ENCODE peak calls at places on chromosomes 2 and 18, in six cellular contexts. One of them, this sample, is unnamed.

GRCh38 chr2:27282892-27283291 is 663 bp downstream of the TRIM54 start:
- DNase-seq in neural crest cell: no peak
- DNase-seq in progenitor cell of endocrine pancreas: no peak
- DNase-seq in bronchial epithelial cell: peak
- DNase-seq in CD4-positive, alpha-beta T cell: no peak
- DNase-seq in osteocyte: no peak
- DNase-seq in this sample: no peak

GRCh38 chr2:173572848-173573247 is 218.2 kb downstream of the CDCA7 start:
- DNase-seq in bronchial epithelial cell: no peak
- DNase-seq in neural crest cell: no peak
- DNase-seq in osteocyte: no peak
- DNase-seq in CD4-positive, alpha-beta T cell: no peak
- DNase-seq in progenitor cell of endocrine pancreas: no peak
- DNase-seq in this sample: no peak

GRCh38 chr2:198499539-198499938 is 695.1 kb downstream of the PLCL1 start:
- DNase-seq in bronchial epithelial cell: no peak
- DNase-seq in progenitor cell of endocrine pancreas: no peak
- DNase-seq in osteocyte: no peak
- DNase-seq in CD4-positive, alpha-beta T cell: no peak
- DNase-seq in neural crest cell: no peak
- DNase-seq in this sample: no peak

GRCh38 chr2:10337449-10337848 is 34.7 kb downstream of the HPCAL1 start:
- DNase-seq in neural crest cell: no peak
- DNase-seq in osteocyte: no peak
- DNase-seq in progenitor cell of endocrine pancreas: no peak
- DNase-seq in bronchial epithelial cell: no peak
- DNase-seq in CD4-positive, alpha-beta T cell: no peak
- DNase-seq in this sample: no peak

GRCh38 chr18:40630496-40630895 is 1324.5 kb upstream of the PIK3C3 start:
- DNase-seq in neural crest cell: no peak
- DNase-seq in osteocyte: no peak
- DNase-seq in CD4-positive, alpha-beta T cell: no peak
- DNase-seq in progenitor cell of endocrine pancreas: no peak
- DNase-seq in bronchial epithelial cell: no peak
- DNase-seq in this sample: no peak

GRCh38 chr18:9792565-9793226 is 84.6 kb downstream of the RAB31 start:
- DNase-seq in progenitor cell of endocrine pancreas: no peak
- DNase-seq in CD4-positive, alpha-beta T cell: no peak
- DNase-seq in neural crest cell: no peak
- DNase-seq in osteocyte: no peak
- DNase-seq in bronchial epithelial cell: no peak
- DNase-seq in this sample: no peak

GRCh38 chr2:184756885-184757284 is 158.6 kb downstream of the ZNF804A start:
- DNase-seq in progenitor cell of endocrine pancreas: no peak
- DNase-seq in neural crest cell: no peak
- DNase-seq in osteocyte: no peak
- DNase-seq in bronchial epithelial cell: no peak
- DNase-seq in CD4-positive, alpha-beta T cell: no peak
- DNase-seq in this sample: no peak

GRCh38 chr18:28177828-28178635 is 1.1 kb upstream of the CDH2 start:
- DNase-seq in osteocyte: peak
- DNase-seq in progenitor cell of endocrine pancreas: peak
- DNase-seq in CD4-positive, alpha-beta T cell: no peak
- DNase-seq in bronchial epithelial cell: peak
- DNase-seq in neural crest cell: peak
- DNase-seq in this sample: peak

GRCh38 chr2:122070241-122070731 is 314.8 kb downstream of the TSN start:
- DNase-seq in osteocyte: peak
- DNase-seq in bronchial epithelial cell: no peak
- DNase-seq in progenitor cell of endocrine pancreas: no peak
- DNase-seq in CD4-positive, alpha-beta T cell: no peak
- DNase-seq in neural crest cell: no peak
- DNase-seq in this sample: no peak

GRCh38 chr2:109266998-109267854 is 138.2 kb downstream of the SH3RF3 start:
- DNase-seq in neural crest cell: no peak
- DNase-seq in osteocyte: no peak
- DNase-seq in bronchial epithelial cell: peak
- DNase-seq in progenitor cell of endocrine pancreas: no peak
- DNase-seq in CD4-positive, alpha-beta T cell: no peak
- DNase-seq in this sample: no peak

GRCh38 chr2:119647440-119648169 is 31.4 kb upstream of the TMEM177 start:
- DNase-seq in CD4-positive, alpha-beta T cell: no peak
- DNase-seq in osteocyte: no peak
- DNase-seq in progenitor cell of endocrine pancreas: no peak
- DNase-seq in bronchial epithelial cell: peak
- DNase-seq in neural crest cell: no peak
- DNase-seq in this sample: no peak

GRCh38 chr2:151237422-151238012 is 24.1 kb downstream of the RBM43 start:
- DNase-seq in bronchial epithelial cell: peak
- DNase-seq in osteocyte: no peak
- DNase-seq in CD4-positive, alpha-beta T cell: no peak
- DNase-seq in neural crest cell: no peak
- DNase-seq in progenitor cell of endocrine pancreas: no peak
- DNase-seq in this sample: no peak

GRCh38 chr2:134792147-134792546 is 46.3 kb upstream of the ACMSD start:
- DNase-seq in CD4-positive, alpha-beta T cell: no peak
- DNase-seq in bronchial epithelial cell: no peak
- DNase-seq in osteocyte: no peak
- DNase-seq in neural crest cell: no peak
- DNase-seq in progenitor cell of endocrine pancreas: no peak
- DNase-seq in this sample: no peak

GRCh38 chr2:180730976-180731375 is 249.4 kb upstream of the UBE2E3 start:
- DNase-seq in progenitor cell of endocrine pancreas: no peak
- DNase-seq in CD4-positive, alpha-beta T cell: no peak
- DNase-seq in osteocyte: no peak
- DNase-seq in bronchial epithelial cell: peak
- DNase-seq in neural crest cell: no peak
- DNase-seq in this sample: no peak

GRCh38 chr2:120134263-120134662 is 88.9 kb downstream of the TMEM185B start:
- DNase-seq in CD4-positive, alpha-beta T cell: no peak
- DNase-seq in bronchial epithelial cell: peak
- DNase-seq in progenitor cell of endocrine pancreas: no peak
- DNase-seq in neural crest cell: no peak
- DNase-seq in osteocyte: no peak
- DNase-seq in this sample: no peak

GRCh38 chr2:31127931-31128330 is 10.3 kb downstream of the GALNT14 start:
- DNase-seq in progenitor cell of endocrine pancreas: no peak
- DNase-seq in neural crest cell: no peak
- DNase-seq in CD4-positive, alpha-beta T cell: no peak
- DNase-seq in bronchial epithelial cell: no peak
- DNase-seq in osteocyte: no peak
- DNase-seq in this sample: no peak

GRCh38 chr2:194602750-194603149 is 1054.3 kb upstream of the SLC39A10 start:
- DNase-seq in osteocyte: no peak
- DNase-seq in neural crest cell: no peak
- DNase-seq in CD4-positive, alpha-beta T cell: no peak
- DNase-seq in progenitor cell of endocrine pancreas: no peak
- DNase-seq in bronchial epithelial cell: no peak
- DNase-seq in this sample: no peak

GRCh38 chr2:64250751-64251405 is 106.7 kb upstream of the PELI1 start:
- DNase-seq in CD4-positive, alpha-beta T cell: no peak
- DNase-seq in osteocyte: no peak
- DNase-seq in neural crest cell: no peak
- DNase-seq in progenitor cell of endocrine pancreas: no peak
- DNase-seq in bronchial epithelial cell: no peak
- DNase-seq in this sample: no peak

GRCh38 chr2:100832885-100833284 is 12.9 kb downstream of the NPAS2 start:
- DNase-seq in osteocyte: no peak
- DNase-seq in progenitor cell of endocrine pancreas: no peak
- DNase-seq in neural crest cell: no peak
- DNase-seq in CD4-positive, alpha-beta T cell: no peak
- DNase-seq in bronchial epithelial cell: no peak
- DNase-seq in this sample: no peak

GRCh38 chr2:84858123-84858522 is 22.8 kb downstream of the TRABD2A start:
- DNase-seq in osteocyte: no peak
- DNase-seq in CD4-positive, alpha-beta T cell: no peak
- DNase-seq in progenitor cell of endocrine pancreas: no peak
- DNase-seq in bronchial epithelial cell: no peak
- DNase-seq in neural crest cell: no peak
- DNase-seq in this sample: no peak

GRCh38 chr2:205865794-205866490 is 183.6 kb downstream of the NRP2 start:
- DNase-seq in neural crest cell: no peak
- DNase-seq in osteocyte: no peak
- DNase-seq in CD4-positive, alpha-beta T cell: no peak
- DNase-seq in bronchial epithelial cell: peak
- DNase-seq in progenitor cell of endocrine pancreas: no peak
- DNase-seq in this sample: no peak

GRCh38 chr2:17538844-17539554 is 1.5 kb upstream of the VSNL1 start:
- DNase-seq in neural crest cell: peak
- DNase-seq in CD4-positive, alpha-beta T cell: no peak
- DNase-seq in progenitor cell of endocrine pancreas: peak
- DNase-seq in osteocyte: no peak
- DNase-seq in bronchial epithelial cell: peak
- DNase-seq in this sample: no peak

GRCh38 chr2:8567469-8568108 is 114.3 kb upstream of the ID2 start:
- DNase-seq in bronchial epithelial cell: no peak
- DNase-seq in neural crest cell: no peak
- DNase-seq in osteocyte: no peak
- DNase-seq in CD4-positive, alpha-beta T cell: no peak
- DNase-seq in progenitor cell of endocrine pancreas: no peak
- DNase-seq in this sample: no peak

GRCh38 chr2:69298862-69299261 is 88.2 kb downstream of the GFPT1 start:
- DNase-seq in CD4-positive, alpha-beta T cell: no peak
- DNase-seq in neural crest cell: no peak
- DNase-seq in osteocyte: no peak
- DNase-seq in bronchial epithelial cell: no peak
- DNase-seq in progenitor cell of endocrine pancreas: no peak
- DNase-seq in this sample: no peak

GRCh38 chr2:205701509-205701908 is 19.2 kb downstream of the NRP2 start:
- DNase-seq in neural crest cell: no peak
- DNase-seq in bronchial epithelial cell: peak
- DNase-seq in osteocyte: no peak
- DNase-seq in CD4-positive, alpha-beta T cell: no peak
- DNase-seq in progenitor cell of endocrine pancreas: no peak
- DNase-seq in this sample: no peak

GRCh38 chr2:170243118-170243837 is 65.3 kb downstream of the MYO3B start:
- DNase-seq in progenitor cell of endocrine pancreas: no peak
- DNase-seq in osteocyte: no peak
- DNase-seq in CD4-positive, alpha-beta T cell: no peak
- DNase-seq in neural crest cell: no peak
- DNase-seq in bronchial epithelial cell: no peak
- DNase-seq in this sample: no peak

GRCh38 chr18:51490860-51491259 is 293.4 kb upstream of the MEX3C start:
- DNase-seq in bronchial epithelial cell: peak
- DNase-seq in CD4-positive, alpha-beta T cell: no peak
- DNase-seq in progenitor cell of endocrine pancreas: no peak
- DNase-seq in osteocyte: no peak
- DNase-seq in neural crest cell: no peak
- DNase-seq in this sample: no peak

GRCh38 chr18:58612239-58613055 is 16.4 kb downstream of the ALPK2 start:
- DNase-seq in CD4-positive, alpha-beta T cell: no peak
- DNase-seq in neural crest cell: no peak
- DNase-seq in osteocyte: no peak
- DNase-seq in bronchial epithelial cell: peak
- DNase-seq in progenitor cell of endocrine pancreas: no peak
- DNase-seq in this sample: no peak

GRCh38 chr2:170039401-170040172 is 138.4 kb upstream of the MYO3B start:
- DNase-seq in neural crest cell: no peak
- DNase-seq in progenitor cell of endocrine pancreas: no peak
- DNase-seq in bronchial epithelial cell: no peak
- DNase-seq in osteocyte: no peak
- DNase-seq in CD4-positive, alpha-beta T cell: no peak
- DNase-seq in this sample: no peak

GRCh38 chr2:111663471-111663951 is 220.5 kb downstream of the ANAPC1 start:
- DNase-seq in osteocyte: peak
- DNase-seq in bronchial epithelial cell: no peak
- DNase-seq in progenitor cell of endocrine pancreas: no peak
- DNase-seq in neural crest cell: no peak
- DNase-seq in CD4-positive, alpha-beta T cell: no peak
- DNase-seq in this sample: no peak
- TF ChIP-seq CTCF in osteocyte: peak
- TF ChIP-seq CTCF in bronchial epithelial cell: peak
- TF ChIP-seq CTCF in progenitor cell of endocrine pancreas: no peak
- TF ChIP-seq CTCF in neural crest cell: no peak
- TF ChIP-seq CTCF in CD4-positive, alpha-beta T cell: no peak
- TF ChIP-seq CTCF in this sample: no peak

GRCh38 chr18:45024357-45025107 is 343.8 kb downstream of the SETBP1 start:
- DNase-seq in CD4-positive, alpha-beta T cell: no peak
- DNase-seq in progenitor cell of endocrine pancreas: no peak
- DNase-seq in osteocyte: no peak
- DNase-seq in neural crest cell: no peak
- DNase-seq in bronchial epithelial cell: no peak
- DNase-seq in this sample: no peak
- TF ChIP-seq CTCF in CD4-positive, alpha-beta T cell: no peak
- TF ChIP-seq CTCF in progenitor cell of endocrine pancreas: no peak
- TF ChIP-seq CTCF in osteocyte: no peak
- TF ChIP-seq CTCF in neural crest cell: no peak
- TF ChIP-seq CTCF in bronchial epithelial cell: no peak
- TF ChIP-seq CTCF in this sample: no peak

DNA sequence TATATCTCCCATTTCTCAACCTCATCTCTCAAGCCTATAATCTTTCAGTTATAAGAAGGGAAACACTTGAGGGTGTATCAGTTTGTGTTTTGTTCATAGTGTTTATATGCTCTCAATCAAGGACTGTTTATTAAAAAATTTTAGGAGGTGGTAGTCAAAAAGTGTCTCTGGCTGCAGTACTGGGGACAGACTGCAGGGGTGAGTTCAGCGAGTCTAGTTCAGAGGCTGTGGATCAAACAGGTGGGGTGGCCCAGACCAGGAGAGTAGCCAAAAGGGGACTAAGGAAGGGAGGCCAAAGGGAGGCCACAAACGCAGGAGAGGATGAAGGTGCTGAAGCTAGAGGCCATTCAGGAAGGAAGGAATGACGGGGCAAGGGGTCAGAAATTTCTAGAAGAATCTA is 136.3 kb downstream of the MSH2 start:
- DNase-seq in progenitor cell of endocrine pancreas: no peak
- DNase-seq in osteocyte: no peak
- DNase-seq in CD4-positive, alpha-beta T cell: no peak
- DNase-seq in neural crest cell: no peak
- DNase-seq in bronchial epithelial cell: no peak
- DNase-seq in this sample: no peak
- TF ChIP-seq CTCF in progenitor cell of endocrine pancreas: peak
- TF ChIP-seq CTCF in osteocyte: peak
- TF ChIP-seq CTCF in CD4-positive, alpha-beta T cell: no peak
- TF ChIP-seq CTCF in neural crest cell: peak
- TF ChIP-seq CTCF in bronchial epithelial cell: peak
- TF ChIP-seq CTCF in this sample: no peak

DNA sequence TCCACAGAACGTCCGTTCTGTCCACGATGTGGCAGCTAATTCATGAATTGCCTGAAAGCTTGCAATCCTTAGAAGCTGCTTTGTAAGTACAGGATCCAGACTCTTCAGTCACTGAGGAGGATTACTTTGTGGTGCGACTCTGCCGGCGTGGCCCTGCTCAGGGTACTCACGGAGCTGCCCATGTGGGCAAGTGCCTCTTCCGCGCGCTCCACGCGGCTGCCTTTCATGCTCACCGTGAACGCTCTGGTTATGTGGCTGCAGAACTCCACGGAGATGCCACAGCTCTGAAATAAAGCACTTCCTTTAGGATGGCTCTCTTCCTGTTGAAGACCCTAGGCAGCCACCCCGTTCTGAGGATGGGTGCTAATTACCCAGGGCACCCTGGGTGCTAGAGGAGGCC is 31.0 kb downstream of the RMC1 start:
- DNase-seq in neural crest cell: no peak
- DNase-seq in osteocyte: no peak
- DNase-seq in CD4-positive, alpha-beta T cell: no peak
- DNase-seq in progenitor cell of endocrine pancreas: no peak
- DNase-seq in bronchial epithelial cell: no peak
- DNase-seq in this sample: no peak
- TF ChIP-seq CTCF in neural crest cell: no peak
- TF ChIP-seq CTCF in osteocyte: no peak
- TF ChIP-seq CTCF in CD4-positive, alpha-beta T cell: no peak
- TF ChIP-seq CTCF in progenitor cell of endocrine pancreas: no peak
- TF ChIP-seq CTCF in bronchial epithelial cell: no peak
- TF ChIP-seq CTCF in this sample: no peak

GRCh38 chr2:190781604-190782198 is 98.9 kb upstream of the GLS start:
- DNase-seq in neural crest cell: peak
- DNase-seq in osteocyte: no peak
- DNase-seq in CD4-positive, alpha-beta T cell: peak
- DNase-seq in progenitor cell of endocrine pancreas: no peak
- DNase-seq in bronchial epithelial cell: peak
- DNase-seq in this sample: peak
- TF ChIP-seq CTCF in neural crest cell: peak
- TF ChIP-seq CTCF in osteocyte: peak
- TF ChIP-seq CTCF in CD4-positive, alpha-beta T cell: peak
- TF ChIP-seq CTCF in progenitor cell of endocrine pancreas: peak
- TF ChIP-seq CTCF in bronchial epithelial cell: peak
- TF ChIP-seq CTCF in this sample: peak